ENCODE peak calls at places on chromosomes 1 and 21, in five cellular contexts. One of them, this sample, is unnamed.

GRCh38 chr1:206808615-206809014 is 36.3 kb upstream of the IL10 start:
- DNase-seq in H9: peak
- DNase-seq in IMR-90: peak
- DNase-seq in mesenchymal stem cell: peak
- DNase-seq in mesendoderm: peak
- DNase-seq in this sample: no peak

GRCh38 chr1:159867322-159868064 is 5.0 kb upstream of the VSIG8 start:
- DNase-seq in H9: peak
- DNase-seq in IMR-90: no peak
- DNase-seq in mesenchymal stem cell: peak
- DNase-seq in mesendoderm: peak
- DNase-seq in this sample: no peak

GRCh38 chr1:183331095-183331742 is 87.0 kb downstream of the NMNAT2 start:
- DNase-seq in H9: peak
- DNase-seq in IMR-90: no peak
- DNase-seq in mesenchymal stem cell: no peak
- DNase-seq in mesendoderm: peak
- DNase-seq in this sample: peak

GRCh38 chr1:69568435-69569280 is 936 bp downstream of the LRRC7 start:
- DNase-seq in H9: peak
- DNase-seq in IMR-90: no peak
- DNase-seq in mesenchymal stem cell: peak
- DNase-seq in mesendoderm: peak
- DNase-seq in this sample: peak

GRCh38 chr1:117928881-117929339 is 511 bp downstream of the GDAP2 start:
- DNase-seq in H9: peak
- DNase-seq in IMR-90: peak
- DNase-seq in mesenchymal stem cell: peak
- DNase-seq in mesendoderm: peak
- DNase-seq in this sample: peak

GRCh38 chr1:18938707-18939070 is 17.8 kb downstream of the IFFO2 start:
- DNase-seq in H9: no peak
- DNase-seq in IMR-90: no peak
- DNase-seq in mesenchymal stem cell: no peak
- DNase-seq in mesendoderm: peak
- DNase-seq in this sample: no peak

GRCh38 chr1:26768755-26769154 is 19.0 kb upstream of the PIGV start:
- DNase-seq in H9: no peak
- DNase-seq in IMR-90: peak
- DNase-seq in mesenchymal stem cell: peak
- DNase-seq in mesendoderm: no peak
- DNase-seq in this sample: no peak

GRCh38 chr1:223700388-223700918 is 11.9 kb upstream of the CAPN2 start:
- DNase-seq in H9: no peak
- DNase-seq in IMR-90: peak
- DNase-seq in mesenchymal stem cell: peak
- DNase-seq in mesendoderm: peak
- DNase-seq in this sample: no peak

GRCh38 chr21:44958471-44959191 is 18.8 kb downstream of the SLX9 start:
- DNase-seq in H9: no peak
- DNase-seq in IMR-90: peak
- DNase-seq in mesenchymal stem cell: peak
- DNase-seq in mesendoderm: peak
- DNase-seq in this sample: peak

GRCh38 chr1:205725514-205725913 is 24.5 kb downstream of the NUCKS1 start:
- DNase-seq in H9: no peak
- DNase-seq in IMR-90: no peak
- DNase-seq in mesenchymal stem cell: no peak
- DNase-seq in mesendoderm: no peak
- DNase-seq in this sample: no peak

GRCh38 chr21:14541840-14542495 is 4.1 kb downstream of the SAMSN1 start:
- DNase-seq in H9: no peak
- DNase-seq in IMR-90: no peak
- DNase-seq in mesenchymal stem cell: no peak
- DNase-seq in mesendoderm: no peak
- DNase-seq in this sample: no peak

GRCh38 chr1:115531806-115532359 is 109.9 kb upstream of the VANGL1 start:
- DNase-seq in H9: no peak
- DNase-seq in IMR-90: no peak
- DNase-seq in mesenchymal stem cell: no peak
- DNase-seq in mesendoderm: no peak
- DNase-seq in this sample: no peak

GRCh38 chr1:146032613-146033219 is 11.2 kb upstream of the HJV start:
- DNase-seq in H9: no peak
- DNase-seq in IMR-90: peak
- DNase-seq in mesenchymal stem cell: peak
- DNase-seq in mesendoderm: peak
- DNase-seq in this sample: no peak

GRCh38 chr1:51714374-51715019 is 97.6 kb downstream of the OSBPL9 start:
- DNase-seq in H9: no peak
- DNase-seq in IMR-90: peak
- DNase-seq in mesenchymal stem cell: no peak
- DNase-seq in mesendoderm: no peak
- DNase-seq in this sample: no peak

GRCh38 chr21:44947930-44948331 is 8.1 kb downstream of the SLX9 start:
- DNase-seq in H9: no peak
- DNase-seq in IMR-90: no peak
- DNase-seq in mesenchymal stem cell: no peak
- DNase-seq in mesendoderm: no peak
- DNase-seq in this sample: no peak

GRCh38 chr1:94602312-94602711 is 60.8 kb upstream of the F3 start:
- DNase-seq in H9: no peak
- DNase-seq in IMR-90: peak
- DNase-seq in mesenchymal stem cell: peak
- DNase-seq in mesendoderm: no peak
- DNase-seq in this sample: no peak

GRCh38 chr1:48677306-48678287 is 99.1 kb downstream of the BEND5 start:
- DNase-seq in H9: peak
- DNase-seq in IMR-90: peak
- DNase-seq in mesenchymal stem cell: peak
- DNase-seq in mesendoderm: peak
- DNase-seq in this sample: peak

GRCh38 chr1:4565169-4565568 is 89.2 kb upstream of the AJAP1 start:
- DNase-seq in H9: no peak
- DNase-seq in IMR-90: no peak
- DNase-seq in mesenchymal stem cell: no peak
- DNase-seq in mesendoderm: no peak
- DNase-seq in this sample: no peak

GRCh38 chr1:56448937-56449336 is 130.4 kb downstream of the PLPP3 start:
- DNase-seq in H9: no peak
- DNase-seq in IMR-90: peak
- DNase-seq in mesenchymal stem cell: peak
- DNase-seq in mesendoderm: peak
- DNase-seq in this sample: no peak

GRCh38 chr1:168472244-168472643 is 71.6 kb downstream of the XCL2 start:
- DNase-seq in H9: no peak
- DNase-seq in IMR-90: no peak
- DNase-seq in mesenchymal stem cell: no peak
- DNase-seq in mesendoderm: no peak
- DNase-seq in this sample: no peak

GRCh38 chr1:36924282-36924791 is 110.0 kb downstream of the GRIK3 start:
- DNase-seq in H9: peak
- DNase-seq in IMR-90: peak
- DNase-seq in mesenchymal stem cell: no peak
- DNase-seq in mesendoderm: peak
- DNase-seq in this sample: peak

GRCh38 chr1:99558539-99558938 is 87.4 kb upstream of the PALMD start:
- DNase-seq in H9: no peak
- DNase-seq in IMR-90: peak
- DNase-seq in mesenchymal stem cell: no peak
- DNase-seq in mesendoderm: no peak
- DNase-seq in this sample: no peak

GRCh38 chr1:37038079-37038702 is 3.9 kb upstream of the GRIK3 start:
- DNase-seq in H9: peak
- DNase-seq in IMR-90: no peak
- DNase-seq in mesenchymal stem cell: no peak
- DNase-seq in mesendoderm: peak
- DNase-seq in this sample: no peak

GRCh38 chr1:60510162-60510561 is 436.6 kb upstream of the C1orf87 start:
- DNase-seq in H9: no peak
- DNase-seq in IMR-90: no peak
- DNase-seq in mesenchymal stem cell: no peak
- DNase-seq in mesendoderm: no peak
- DNase-seq in this sample: no peak

GRCh38 chr1:4121293-4121684 is 221.2 kb upstream of the C1orf174 start:
- DNase-seq in H9: no peak
- DNase-seq in IMR-90: no peak
- DNase-seq in mesenchymal stem cell: no peak
- DNase-seq in mesendoderm: no peak
- DNase-seq in this sample: no peak

GRCh38 chr1:76317299-76317913 is 242.9 kb downstream of the ST6GALNAC3 start:
- DNase-seq in H9: no peak
- DNase-seq in IMR-90: no peak
- DNase-seq in mesenchymal stem cell: no peak
- DNase-seq in mesendoderm: no peak
- DNase-seq in this sample: no peak

GRCh38 chr21:39657091-39657689 is 44.5 kb downstream of the B3GALT5 start:
- DNase-seq in H9: no peak
- DNase-seq in IMR-90: no peak
- DNase-seq in mesenchymal stem cell: no peak
- DNase-seq in mesendoderm: no peak
- DNase-seq in this sample: no peak

GRCh38 chr1:38608202-38608864 is 251.2 kb downstream of the RRAGC start:
- DNase-seq in H9: peak
- DNase-seq in IMR-90: peak
- DNase-seq in mesenchymal stem cell: peak
- DNase-seq in mesendoderm: peak
- DNase-seq in this sample: peak

GRCh38 chr1:228004887-228005462 is 1.8 kb upstream of the WNT3A start:
- DNase-seq in H9: peak
- DNase-seq in IMR-90: no peak
- DNase-seq in mesenchymal stem cell: no peak
- DNase-seq in mesendoderm: peak
- DNase-seq in this sample: no peak

GRCh38 chr21:30340714-30341573 is 3.5 kb upstream of the KRTAP27-1 start:
- DNase-seq in H9: peak
- DNase-seq in IMR-90: peak
- DNase-seq in mesenchymal stem cell: peak
- DNase-seq in mesendoderm: peak
- DNase-seq in this sample: peak

GRCh38 chr21:44427241-44428120 is 27.8 kb upstream of the LRRC3 start:
- DNase-seq in H9: peak
- DNase-seq in IMR-90: no peak
- DNase-seq in mesenchymal stem cell: no peak
- DNase-seq in mesendoderm: no peak
- DNase-seq in this sample: no peak

GRCh38 chr21:16789636-16790035 is 723.2 kb upstream of the CXADR start:
- DNase-seq in H9: no peak
- DNase-seq in IMR-90: no peak
- DNase-seq in mesenchymal stem cell: no peak
- DNase-seq in mesendoderm: no peak
- DNase-seq in this sample: no peak

GRCh38 chr1:185969524-185969991 is 235.4 kb downstream of the HMCN1 start:
- DNase-seq in H9: no peak
- DNase-seq in IMR-90: peak
- DNase-seq in mesenchymal stem cell: no peak
- DNase-seq in mesendoderm: no peak
- DNase-seq in this sample: no peak

GRCh38 chr1:228755800-228756199 is 20.5 kb downstream of the RHOU start:
- DNase-seq in H9: no peak
- DNase-seq in IMR-90: no peak
- DNase-seq in mesenchymal stem cell: no peak
- DNase-seq in mesendoderm: no peak
- DNase-seq in this sample: no peak

GRCh38 chr1:156225677-156226014 is 12.8 kb downstream of the PMF1 start:
- DNase-seq in H9: no peak
- DNase-seq in IMR-90: no peak
- DNase-seq in mesenchymal stem cell: no peak
- DNase-seq in mesendoderm: no peak
- DNase-seq in this sample: no peak
- H3K4me2 ChIP-seq in H9: no peak
- H3K4me2 ChIP-seq in IMR-90: no peak
- H3K4me2 ChIP-seq in mesenchymal stem cell: no peak
- H3K4me2 ChIP-seq in mesendoderm: no peak
- H3K4me2 ChIP-seq in this sample: no peak

GRCh38 chr1:165773324-165773965 is 4.8 kb upstream of the TMCO1 start:
- DNase-seq in H9: no peak
- DNase-seq in IMR-90: peak
- DNase-seq in mesenchymal stem cell: peak
- DNase-seq in mesendoderm: peak
- DNase-seq in this sample: no peak

GRCh38 chr1:165763442-165763841 is 5.2 kb downstream of the TMCO1 start:
- DNase-seq in H9: no peak
- DNase-seq in IMR-90: no peak
- DNase-seq in mesenchymal stem cell: no peak
- DNase-seq in mesendoderm: no peak
- DNase-seq in this sample: no peak

GRCh38 chr1:165772739-165773138 is 4.1 kb upstream of the TMCO1 start:
- DNase-seq in H9: no peak
- DNase-seq in IMR-90: no peak
- DNase-seq in mesenchymal stem cell: no peak
- DNase-seq in mesendoderm: no peak
- DNase-seq in this sample: no peak

GRCh38 chr1:165764277-165764676 is 4.4 kb downstream of the TMCO1 start:
- DNase-seq in H9: no peak
- DNase-seq in IMR-90: no peak
- DNase-seq in mesenchymal stem cell: no peak
- DNase-seq in mesendoderm: no peak
- DNase-seq in this sample: no peak

GRCh38 chr1:165768513-165769394 is at the start of gene TMCO1:
- DNase-seq in H9: peak
- DNase-seq in IMR-90: peak
- DNase-seq in mesenchymal stem cell: peak
- DNase-seq in mesendoderm: peak
- DNase-seq in this sample: peak
- H3K4ac ChIP-seq in H9: no peak
- H3K4ac ChIP-seq in IMR-90: peak
- H3K4ac ChIP-seq in mesenchymal stem cell: peak
- H3K4ac ChIP-seq in mesendoderm: peak
- H3K4ac ChIP-seq in this sample: no peak

DNA sequence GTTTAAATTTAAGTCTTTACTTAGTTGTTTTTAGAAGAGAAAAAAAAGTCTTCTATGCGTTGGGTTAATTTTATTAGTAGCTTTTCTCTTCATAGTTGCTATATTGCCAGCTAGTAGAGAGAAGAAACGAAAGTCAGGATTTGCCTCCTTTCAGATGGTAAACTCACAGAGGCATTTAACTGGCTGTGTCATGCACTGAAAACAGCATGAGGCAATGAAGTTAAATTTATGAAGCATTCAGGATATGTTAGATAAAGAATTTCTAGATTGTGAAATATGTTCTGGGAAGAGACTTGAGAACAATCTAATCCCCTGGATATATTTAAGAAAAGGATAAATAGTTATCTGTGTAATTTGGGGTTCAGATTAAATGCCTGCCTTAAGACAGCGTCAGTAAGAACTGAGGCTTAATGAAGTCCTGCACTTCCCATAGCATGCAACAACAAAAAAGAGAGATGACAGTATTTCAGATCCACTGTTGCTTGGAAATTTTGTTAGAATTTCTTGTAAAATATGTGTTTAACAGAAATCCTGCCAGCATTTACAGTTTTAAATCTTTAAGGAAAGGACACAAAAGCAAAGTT is 1.7 kb downstream of the ANGPTL1 start:
- DNase-seq in H9: no peak
- DNase-seq in IMR-90: peak
- DNase-seq in mesenchymal stem cell: peak
- DNase-seq in mesendoderm: peak
- DNase-seq in this sample: peak
- H3K27ac ChIP-seq in H9: no peak
- H3K27ac ChIP-seq in IMR-90: no peak
- H3K27ac ChIP-seq in mesenchymal stem cell: no peak
- H3K27ac ChIP-seq in mesendoderm: no peak
- H3K27ac ChIP-seq in this sample: no peak

GRCh38 chr21:36927718-36928117 is 38.8 kb downstream of the HLCS start:
- DNase-seq in H9: peak
- DNase-seq in IMR-90: peak
- DNase-seq in mesenchymal stem cell: peak
- DNase-seq in mesendoderm: peak
- DNase-seq in this sample: peak
- H3K4me2 ChIP-seq in H9: no peak
- H3K4me2 ChIP-seq in IMR-90: peak
- H3K4me2 ChIP-seq in mesenchymal stem cell: no peak
- H3K4me2 ChIP-seq in mesendoderm: no peak
- H3K4me2 ChIP-seq in this sample: no peak